ENCODE peak calls at places on chromosomes 7 and 10, in four cellular contexts. E, X, H and J are unnamed samples.

GRCh38 chr10:61067683-61068336 is 123.8 kb upstream of the RHOBTB1 start:
- DNase-seq in E (no peak), X (no peak), H (no peak), J (no peak)

GRCh38 chr7:132065193-132065972 is 509.0 kb upstream of the PODXL start:
- DNase-seq in E (peak; percentile 37), X (no peak), H (no peak), J (no peak)

GRCh38 chr10:100338434-100339036 is 8.5 kb upstream of the SCD start:
- DNase-seq in E (peak; percentile 82), X (peak; percentile 69), H (peak; percentile 77), J (peak; percentile 71)

GRCh38 chr10:32114500-32114899 is 58.3 kb upstream of the KIF5B start:
- DNase-seq in E (no peak), X (no peak), H (no peak), J (no peak)

GRCh38 chr10:9091515-9092093 is 1037.1 kb downstream of the GATA3 start:
- DNase-seq in E (no peak), X (no peak), H (peak; percentile 19), J (no peak)

GRCh38 chr7:157136372-157136771 is 2.4 kb upstream of the UBE3C start:
- DNase-seq in E (no peak), X (no peak), H (no peak), J (no peak)

GRCh38 chr10:131206136-131206995 is 105.2 kb downstream of the TCERG1L start:
- DNase-seq in E (no peak), X (no peak), H (no peak), J (no peak)

GRCh38 chr7:36607206-36607515 is 117.1 kb downstream of the AOAH start:
- DNase-seq in E (no peak), X (no peak), H (no peak), J (no peak)

GRCh38 chr7:107123392-107123791 is 45.4 kb upstream of the HBP1 start:
- DNase-seq in E (no peak), X (no peak), H (no peak), J (no peak)

GRCh38 chr10:60666221-60666620 is 112.1 kb upstream of the CDK1 start:
- DNase-seq in E (no peak), X (no peak), H (no peak), J (no peak)

GRCh38 chr7:117992635-117993034 is 119.4 kb upstream of the CTTNBP2 start:
- DNase-seq in E (no peak), X (no peak), H (no peak), J (no peak)

GRCh38 chr10:46299267-46299530 is 12.4 kb downstream of the ANTXRL start:
- DNase-seq in E (no peak), X (no peak), H (no peak), J (no peak)

GRCh38 chr7:27182861-27183681 is 2.0 kb downstream of the HOXA11 start:
- DNase-seq in E (no peak), X (no peak), H (no peak), J (no peak)

GRCh38 chr7:158856883-158857668 is 718 bp downstream of the DYNC2I1 start:
- DNase-seq in E (no peak), X (no peak), H (no peak), J (peak; percentile 19)

GRCh38 chr10:8454357-8454756 is 399.9 kb downstream of the GATA3 start:
- DNase-seq in E (no peak), X (peak; percentile 68), H (no peak), J (no peak)

GRCh38 chr10:104328916-104329710 is 9.2 kb downstream of the ITPRIP start:
- DNase-seq in E (no peak), X (peak; percentile 65), H (peak; percentile 84), J (peak; percentile 76)

GRCh38 chr7:65972976-65973375 is 9.0 kb downstream of the GUSB start:
- DNase-seq in E (no peak), X (no peak), H (no peak), J (no peak)
- H3K36me3 ChIP-seq in E (peaks cover 13% of the 10 kb centered on the region), X (no peaks in the 10 kb centered on the region), H (peaks cover 81% of the 10 kb centered on the region), J (peaks cover 59% of the 10 kb centered on the region)

DNA sequence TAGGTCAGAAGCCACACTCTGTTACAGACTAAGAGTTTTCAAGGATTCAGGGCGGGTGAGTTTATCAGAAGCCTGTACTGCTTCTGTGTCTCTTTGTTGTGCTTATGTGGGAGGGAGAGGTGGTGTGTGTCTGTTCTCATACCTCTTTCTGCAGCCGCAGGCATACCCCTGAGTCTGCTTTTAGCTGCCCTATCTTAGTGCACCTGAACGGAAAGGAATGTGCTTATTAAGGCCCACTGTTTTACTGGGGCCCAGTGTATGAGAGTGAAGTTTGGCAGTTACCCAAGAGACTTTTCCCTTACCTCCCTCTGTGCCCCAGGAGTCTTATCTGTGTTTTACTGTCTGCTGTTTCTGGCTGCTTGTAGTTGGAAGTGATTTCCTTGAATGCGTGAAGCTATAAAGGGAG is 104.3 kb downstream of the TYW1 start:
- DNase-seq in E (peak; percentile 34), X (no peak), H (peak; percentile 8), J (no peak)
- H3K36me3 ChIP-seq in E (no peaks in the 10 kb centered on the region), X (no peaks in the 10 kb centered on the region), H (no peaks in the 10 kb centered on the region), J (peaks cover 9% of the 10 kb centered on the region)

DNA sequence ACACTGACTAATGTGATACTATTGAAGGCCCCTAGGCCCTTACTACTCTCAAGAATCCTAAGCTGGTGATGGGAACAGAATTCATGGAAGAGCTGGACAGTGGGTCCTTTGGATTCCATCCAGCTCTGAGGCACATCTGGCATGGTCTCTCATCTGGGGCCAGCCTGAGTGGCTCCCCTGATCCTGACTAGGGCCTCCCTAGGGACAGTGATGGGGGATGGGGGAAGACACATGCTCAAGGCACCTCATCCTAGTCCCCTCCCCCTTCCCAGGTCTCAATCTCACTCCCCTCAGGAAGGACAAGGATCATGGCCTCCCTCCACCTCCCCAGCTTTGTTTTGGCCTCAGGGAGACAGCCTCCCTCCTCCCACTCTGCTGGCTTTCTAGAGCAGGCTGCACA is 1.8 kb downstream of the KCNIP2 start:
- DNase-seq in E (no peak), X (no peak), H (no peak), J (no peak)
- H3K36me3 ChIP-seq in E (no peaks in the 10 kb centered on the region), X (no peaks in the 10 kb centered on the region), H (peaks cover 2% of the 10 kb centered on the region), J (peaks cover 3% of the 10 kb centered on the region)

DNA sequence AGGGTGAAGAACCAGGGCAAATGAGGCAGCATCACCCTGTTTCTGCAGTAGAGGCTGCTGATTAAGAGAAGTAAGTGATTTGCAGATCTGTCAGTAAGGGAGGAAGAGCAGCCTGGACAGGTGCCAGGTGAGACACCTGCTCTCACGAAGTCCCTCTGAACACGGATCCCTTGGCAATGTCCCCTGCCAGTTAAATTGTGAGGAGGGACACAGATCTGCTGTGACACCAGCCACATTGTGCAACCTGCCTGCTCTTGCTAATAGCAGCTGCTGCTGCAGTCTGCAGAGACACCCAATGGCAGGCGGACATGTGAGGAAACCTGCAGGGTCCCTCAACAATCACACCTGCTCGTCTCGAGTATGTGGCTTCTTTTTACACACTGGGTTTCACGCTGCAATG is 31.9 kb downstream of the ANXA11 start:
- DNase-seq in E (no peak), X (no peak), H (no peak), J (no peak)
- H3K36me3 ChIP-seq in E (peaks cover 5% of the 10 kb centered on the region), X (no peaks in the 10 kb centered on the region), H (peaks cover 59% of the 10 kb centered on the region), J (peaks cover 48% of the 10 kb centered on the region)

DNA sequence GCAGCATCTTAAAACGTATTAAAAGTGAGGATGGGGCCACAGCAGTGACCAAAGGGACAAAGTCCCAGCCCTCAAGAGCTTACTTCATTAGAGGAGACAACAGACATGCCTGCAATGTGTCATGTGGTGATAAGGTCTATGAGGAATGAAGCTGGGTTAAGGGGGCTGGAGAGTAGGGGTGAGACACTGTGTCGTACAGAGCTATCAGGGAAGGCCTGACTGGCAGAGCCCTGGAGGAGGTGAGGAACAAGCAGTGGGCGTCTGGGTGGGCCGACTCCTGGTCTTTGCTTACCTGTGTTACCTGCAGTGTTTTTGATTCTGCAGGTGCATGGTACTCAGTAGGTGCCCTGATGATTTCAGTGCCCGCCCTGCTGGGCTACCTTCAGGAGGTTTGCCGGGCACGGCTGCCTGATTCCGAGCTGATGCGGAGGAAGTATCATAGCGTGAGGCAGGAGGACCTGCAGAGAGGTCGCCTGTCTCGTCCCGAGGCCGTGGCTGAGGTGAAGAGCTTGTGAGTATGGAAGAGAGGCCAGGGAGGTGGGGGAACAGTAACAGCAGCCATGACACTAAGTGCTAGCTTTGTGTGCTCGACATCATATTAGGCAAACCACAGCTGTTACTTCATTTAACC is 7.6 kb downstream of the ZFYVE27 start:
- DNase-seq in E (no peak), X (no peak), H (no peak), J (no peak)
- H3K36me3 ChIP-seq in E (peaks cover 13% of the 10 kb centered on the region), X (no peaks in the 10 kb centered on the region), H (peaks cover 58% of the 10 kb centered on the region), J (peaks cover 88% of the 10 kb centered on the region)